ENCODE peak calls at places on chromosomes 6 and 20, in seven cellular contexts. One of them, this sample, is unnamed.

GRCh38 chr6:76381612-76382011 is 309.1 kb upstream of the IMPG1 start:
- DNase-seq in psoas muscle: no peak
- DNase-seq in right lobe of liver: no peak
- DNase-seq in esophagus muscularis mucosa: no peak
- DNase-seq in neural progenitor cell: no peak
- DNase-seq in GM12878: no peak
- DNase-seq in A673: no peak
- DNase-seq in this sample: no peak

GRCh38 chr6:10520468-10520867 is 683 bp upstream of the GCNT2 start:
- DNase-seq in psoas muscle: no peak
- DNase-seq in right lobe of liver: no peak
- DNase-seq in esophagus muscularis mucosa: no peak
- DNase-seq in neural progenitor cell: no peak
- DNase-seq in GM12878: no peak
- DNase-seq in A673: no peak
- DNase-seq in this sample: no peak

GRCh38 chr20:58553841-58554240 is 38.6 kb upstream of the APCDD1L start:
- DNase-seq in psoas muscle: peak; percentile 54
- DNase-seq in right lobe of liver: no peak
- DNase-seq in esophagus muscularis mucosa: no peak
- DNase-seq in neural progenitor cell: no peak
- DNase-seq in GM12878: no peak
- DNase-seq in A673: no peak
- DNase-seq in this sample: no peak

GRCh38 chr6:56890683-56891429 is 64.1 kb upstream of the BEND6 start:
- DNase-seq in psoas muscle: no peak
- DNase-seq in right lobe of liver: no peak
- DNase-seq in esophagus muscularis mucosa: no peak
- DNase-seq in neural progenitor cell: no peak
- DNase-seq in GM12878: peak; percentile 92
- DNase-seq in A673: peak; percentile 36
- DNase-seq in this sample: no peak

GRCh38 chr6:116278853-116279231 is 888 bp downstream of the TSPYL1 start:
- DNase-seq in psoas muscle: peak; percentile 67
- DNase-seq in right lobe of liver: peak; percentile 57
- DNase-seq in esophagus muscularis mucosa: no peak
- DNase-seq in neural progenitor cell: no peak
- DNase-seq in GM12878: no peak
- DNase-seq in A673: no peak
- DNase-seq in this sample: no peak

GRCh38 chr6:170076466-170077165 is 214.3 kb downstream of the DLL1 start:
- DNase-seq in psoas muscle: no peak
- DNase-seq in right lobe of liver: no peak
- DNase-seq in esophagus muscularis mucosa: no peak
- DNase-seq in neural progenitor cell: no peak
- DNase-seq in GM12878: no peak
- DNase-seq in A673: no peak
- DNase-seq in this sample: peak; percentile 60

GRCh38 chr6:169702640-169703246 is 817 bp downstream of the C6orf120 start:
- DNase-seq in psoas muscle: peak; percentile 27
- DNase-seq in right lobe of liver: no peak
- DNase-seq in esophagus muscularis mucosa: no peak
- DNase-seq in neural progenitor cell: peak; percentile 48
- DNase-seq in GM12878: no peak
- DNase-seq in A673: peak; percentile 40
- DNase-seq in this sample: peak; percentile 76

GRCh38 chr6:89471287-89471867 is 38.4 kb downstream of the ANKRD6 start:
- DNase-seq in psoas muscle: no peak
- DNase-seq in right lobe of liver: no peak
- DNase-seq in esophagus muscularis mucosa: no peak
- DNase-seq in neural progenitor cell: no peak
- DNase-seq in GM12878: no peak
- DNase-seq in A673: no peak
- DNase-seq in this sample: no peak

GRCh38 chr20:57437267-57437666 is 46.1 kb downstream of the RBM38 start:
- DNase-seq in psoas muscle: no peak
- DNase-seq in right lobe of liver: no peak
- DNase-seq in esophagus muscularis mucosa: no peak
- DNase-seq in neural progenitor cell: no peak
- DNase-seq in GM12878: no peak
- DNase-seq in A673: no peak
- DNase-seq in this sample: no peak

GRCh38 chr20:50518270-50518721 is 8.1 kb downstream of the PTPN1 start:
- DNase-seq in psoas muscle: no peak
- DNase-seq in right lobe of liver: no peak
- DNase-seq in esophagus muscularis mucosa: no peak
- DNase-seq in neural progenitor cell: no peak
- DNase-seq in GM12878: no peak
- DNase-seq in A673: no peak
- DNase-seq in this sample: no peak

DNA sequence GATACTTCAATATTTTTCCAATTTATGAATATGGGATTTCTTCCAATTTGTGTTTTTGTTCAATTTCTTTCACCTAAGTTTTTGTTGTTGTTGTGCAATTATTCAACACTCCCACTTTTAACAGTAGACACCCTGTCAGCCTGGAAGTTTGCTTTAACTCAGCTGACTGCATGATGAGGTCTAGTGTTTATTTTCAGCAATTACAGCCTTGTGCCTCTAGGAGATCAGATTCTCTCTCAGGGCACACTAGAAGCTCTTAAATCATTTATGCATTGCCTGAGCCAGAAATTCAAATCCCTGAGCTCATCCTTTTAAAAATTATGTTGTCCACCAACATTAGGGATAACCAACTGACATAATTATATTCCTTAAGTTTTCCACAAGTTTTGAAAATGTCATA is 85.7 kb downstream of the MRAP2 start:
- DNase-seq in psoas muscle: no peak
- DNase-seq in right lobe of liver: no peak
- DNase-seq in esophagus muscularis mucosa: no peak
- DNase-seq in neural progenitor cell: no peak
- DNase-seq in GM12878: no peak
- DNase-seq in A673: no peak
- DNase-seq in this sample: no peak
- TF ChIP-seq CTCF in psoas muscle: no peak
- TF ChIP-seq CTCF in right lobe of liver: peak; percentile 15
- TF ChIP-seq CTCF in esophagus muscularis mucosa: no peak
- TF ChIP-seq CTCF in neural progenitor cell: peak; percentile 21
- TF ChIP-seq CTCF in GM12878: no peak
- TF ChIP-seq CTCF in A673: no peak
- TF ChIP-seq CTCF in this sample: no peak

GRCh38 chr6:118574051-118574865 is 26.2 kb downstream of the PLN start:
- DNase-seq in psoas muscle: no peak
- DNase-seq in right lobe of liver: no peak
- DNase-seq in esophagus muscularis mucosa: peak; percentile 21
- DNase-seq in neural progenitor cell: peak; percentile 13
- DNase-seq in GM12878: no peak
- DNase-seq in A673: no peak
- DNase-seq in this sample: no peak
- H3K9me3 ChIP-seq in psoas muscle: peaks cover 43% of the 10 kb centered on the region
- H3K9me3 ChIP-seq in right lobe of liver: no peaks in the 10 kb centered on the region
- H3K9me3 ChIP-seq in esophagus muscularis mucosa: peaks cover 47% of the 10 kb centered on the region
- H3K9me3 ChIP-seq in neural progenitor cell: no peaks in the 10 kb centered on the region
- H3K9me3 ChIP-seq in GM12878: peaks cover 19% of the 10 kb centered on the region
- H3K9me3 ChIP-seq in A673: peaks cover 25% of the 10 kb centered on the region
- H3K9me3 ChIP-seq in this sample: peaks cover 25% of the 10 kb centered on the region

DNA sequence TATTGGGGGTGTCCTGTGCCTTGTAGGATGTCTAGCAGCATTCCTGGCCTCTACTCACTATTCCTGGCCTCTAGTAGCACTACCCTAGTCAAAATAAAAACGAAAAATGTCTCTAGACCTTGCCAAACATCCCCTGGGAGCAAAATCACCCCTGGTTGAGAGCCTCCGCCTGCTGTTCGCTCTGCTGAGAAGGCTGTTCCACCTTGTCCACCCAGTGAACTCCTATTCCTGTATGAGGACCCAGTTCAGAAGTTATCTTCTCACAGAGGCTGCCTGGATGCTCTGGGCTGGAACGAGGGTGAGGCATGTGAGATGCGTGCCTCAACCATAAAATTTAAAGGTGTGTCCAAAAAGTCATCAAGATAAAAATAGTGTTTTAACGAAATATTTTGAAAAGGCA is 101.9 kb downstream of the TOX2 start:
- DNase-seq in psoas muscle: no peak
- DNase-seq in right lobe of liver: no peak
- DNase-seq in esophagus muscularis mucosa: no peak
- DNase-seq in neural progenitor cell: no peak
- DNase-seq in GM12878: no peak
- DNase-seq in A673: no peak
- DNase-seq in this sample: no peak
- H3K4me1 ChIP-seq in psoas muscle: no peaks in the 10 kb centered on the region
- H3K4me1 ChIP-seq in right lobe of liver: no peaks in the 10 kb centered on the region
- H3K4me1 ChIP-seq in esophagus muscularis mucosa: peaks cover 64% of the 10 kb centered on the region
- H3K4me1 ChIP-seq in neural progenitor cell: peaks cover 3% of the 10 kb centered on the region
- H3K4me1 ChIP-seq in GM12878: peaks cover 5% of the 10 kb centered on the region
- H3K4me1 ChIP-seq in A673: peaks cover 39% of the 10 kb centered on the region
- H3K4me1 ChIP-seq in this sample: peaks cover 31% of the 10 kb centered on the region

DNA sequence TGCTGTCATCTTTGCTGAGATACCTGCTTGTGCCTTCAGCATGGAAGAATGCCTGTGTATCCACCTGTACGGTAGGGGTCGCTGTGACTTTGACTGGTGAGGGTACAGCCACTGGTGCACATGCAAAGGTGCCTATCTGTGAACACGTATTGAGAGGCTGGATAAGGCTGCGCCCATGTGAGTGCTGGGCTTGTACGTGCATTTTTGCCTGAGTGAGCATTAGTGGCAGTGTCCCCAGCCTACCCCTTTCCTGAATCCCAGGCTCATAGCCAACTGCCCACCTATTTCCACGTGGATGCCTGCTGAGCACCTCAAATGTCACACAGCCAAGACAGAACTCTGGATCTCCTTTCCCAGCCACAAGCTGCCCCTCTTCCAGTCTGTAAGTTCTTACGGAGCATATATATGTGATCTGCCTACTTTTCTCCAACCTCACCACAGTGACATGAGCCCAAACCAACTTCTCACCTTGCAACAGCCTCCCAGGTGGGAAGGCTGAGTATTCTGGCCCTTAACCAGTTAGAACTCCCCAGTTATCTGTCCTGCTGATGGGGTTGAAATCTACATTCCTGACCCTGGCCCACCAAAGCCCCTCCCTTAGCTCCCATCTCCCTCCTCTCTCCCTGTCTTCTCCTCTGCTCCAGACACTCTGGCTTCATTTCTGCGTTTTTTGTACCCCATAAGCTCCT is 1.1 kb upstream of the SLC2A10 start:
- DNase-seq in psoas muscle: no peak
- DNase-seq in right lobe of liver: no peak
- DNase-seq in esophagus muscularis mucosa: no peak
- DNase-seq in neural progenitor cell: peak; percentile 43
- DNase-seq in GM12878: no peak
- DNase-seq in A673: no peak
- DNase-seq in this sample: no peak
- TF ChIP-seq CTCF in psoas muscle: no peak
- TF ChIP-seq CTCF in right lobe of liver: no peak
- TF ChIP-seq CTCF in esophagus muscularis mucosa: no peak
- TF ChIP-seq CTCF in neural progenitor cell: peak; percentile 50
- TF ChIP-seq CTCF in GM12878: no peak
- TF ChIP-seq CTCF in A673: peak; percentile 41
- TF ChIP-seq CTCF in this sample: peak; percentile 9

DNA sequence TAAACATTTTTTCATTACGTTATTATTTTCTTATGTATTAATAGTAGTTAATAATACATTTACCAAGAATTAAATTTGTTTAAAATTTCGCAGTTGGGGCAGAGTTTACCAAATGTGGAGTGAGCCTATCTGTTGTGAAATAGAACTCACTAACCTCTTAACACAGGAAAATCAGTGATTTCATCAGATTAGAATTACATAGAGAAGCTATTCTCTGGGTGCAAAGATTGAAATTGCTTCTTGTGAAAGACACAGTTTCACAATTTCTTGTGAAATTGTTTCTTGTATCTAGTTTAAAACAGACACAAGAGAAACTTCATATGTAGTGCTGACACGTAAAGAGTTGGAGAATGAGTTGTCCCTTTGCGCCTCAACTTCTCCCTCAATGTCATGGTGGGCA is 69.4 kb upstream of the PRL start:
- DNase-seq in psoas muscle: no peak
- DNase-seq in right lobe of liver: no peak
- DNase-seq in esophagus muscularis mucosa: no peak
- DNase-seq in neural progenitor cell: no peak
- DNase-seq in GM12878: no peak
- DNase-seq in A673: no peak
- DNase-seq in this sample: no peak
- H3K9me3 ChIP-seq in psoas muscle: no peaks in the 10 kb centered on the region
- H3K9me3 ChIP-seq in right lobe of liver: no peaks in the 10 kb centered on the region
- H3K9me3 ChIP-seq in esophagus muscularis mucosa: no peaks in the 10 kb centered on the region
- H3K9me3 ChIP-seq in neural progenitor cell: no peaks in the 10 kb centered on the region
- H3K9me3 ChIP-seq in GM12878: no peaks in the 10 kb centered on the region
- H3K9me3 ChIP-seq in A673: no peaks in the 10 kb centered on the region
- H3K9me3 ChIP-seq in this sample: no peaks in the 10 kb centered on the region

GRCh38 chr6:132131351-132131750 is 180.2 kb upstream of the CCN2 start:
- DNase-seq in psoas muscle: no peak
- DNase-seq in right lobe of liver: no peak
- DNase-seq in esophagus muscularis mucosa: no peak
- DNase-seq in neural progenitor cell: no peak
- DNase-seq in GM12878: no peak
- DNase-seq in A673: no peak
- DNase-seq in this sample: no peak

GRCh38 chr6:132132420-132132819 is 181.2 kb upstream of the CCN2 start:
- DNase-seq in psoas muscle: no peak
- DNase-seq in right lobe of liver: no peak
- DNase-seq in esophagus muscularis mucosa: no peak
- DNase-seq in neural progenitor cell: peak; percentile 11
- DNase-seq in GM12878: no peak
- DNase-seq in A673: no peak
- DNase-seq in this sample: no peak

GRCh38 chr6:132133734-132134490 is 182.7 kb upstream of the CCN2 start:
- DNase-seq in psoas muscle: peak; percentile 15
- DNase-seq in right lobe of liver: no peak
- DNase-seq in esophagus muscularis mucosa: no peak
- DNase-seq in neural progenitor cell: no peak
- DNase-seq in GM12878: no peak
- DNase-seq in A673: peak; percentile 85
- DNase-seq in this sample: no peak

GRCh38 chr6:132131777-132132176 is 180.6 kb upstream of the CCN2 start:
- DNase-seq in psoas muscle: peak; percentile 19
- DNase-seq in right lobe of liver: no peak
- DNase-seq in esophagus muscularis mucosa: no peak
- DNase-seq in neural progenitor cell: peak; percentile 8
- DNase-seq in GM12878: no peak
- DNase-seq in A673: peak; percentile 65
- DNase-seq in this sample: no peak

GRCh38 chr6:132132911-132133639 is 181.9 kb upstream of the CCN2 start:
- DNase-seq in psoas muscle: no peak
- DNase-seq in right lobe of liver: no peak
- DNase-seq in esophagus muscularis mucosa: no peak
- DNase-seq in neural progenitor cell: no peak
- DNase-seq in GM12878: no peak
- DNase-seq in A673: peak; percentile 22
- DNase-seq in this sample: no peak
- H3K4me1 ChIP-seq in psoas muscle: no peaks in the 10 kb centered on the region
- H3K4me1 ChIP-seq in right lobe of liver: no peaks in the 10 kb centered on the region
- H3K4me1 ChIP-seq in esophagus muscularis mucosa: peaks cover 44% of the 10 kb centered on the region
- H3K4me1 ChIP-seq in neural progenitor cell: peaks cover 11% of the 10 kb centered on the region
- H3K4me1 ChIP-seq in GM12878: no peaks in the 10 kb centered on the region
- H3K4me1 ChIP-seq in A673: peaks cover 17% of the 10 kb centered on the region
- H3K4me1 ChIP-seq in this sample: peaks cover 20% of the 10 kb centered on the region